ENCODE peak calls at places on chromosomes 3 and 15, in nine cellular contexts. One of them, this sample, is unnamed.

GRCh38 chr3:145006291-145006690 is 1034.7 kb downstream of the DIPK2A start:
- DNase-seq in body of pancreas: no peak
- DNase-seq in CD8-positive, alpha-beta memory T cell: no peak
- DNase-seq in left ventricle myocardium inferior: no peak
- DNase-seq in breast epithelium: no peak
- DNase-seq in mammary epithelial cell: no peak
- DNase-seq in HAP-1: no peak
- DNase-seq in colonic mucosa: no peak
- DNase-seq in right cardiac atrium: no peak
- DNase-seq in this sample: no peak

GRCh38 chr3:12395349-12396012 is 88.8 kb upstream of the TSEN2 start:
- DNase-seq in body of pancreas: no peak
- DNase-seq in CD8-positive, alpha-beta memory T cell: no peak
- DNase-seq in left ventricle myocardium inferior: no peak
- DNase-seq in breast epithelium: no peak
- DNase-seq in mammary epithelial cell: no peak
- DNase-seq in HAP-1: no peak
- DNase-seq in colonic mucosa: no peak
- DNase-seq in right cardiac atrium: no peak
- DNase-seq in this sample: no peak

GRCh38 chr3:45816544-45816943 is 20.2 kb upstream of the SLC6A20 start:
- DNase-seq in body of pancreas: no peak
- DNase-seq in CD8-positive, alpha-beta memory T cell: no peak
- DNase-seq in left ventricle myocardium inferior: peak; percentile 22
- DNase-seq in breast epithelium: no peak
- DNase-seq in mammary epithelial cell: peak; percentile 74
- DNase-seq in HAP-1: no peak
- DNase-seq in colonic mucosa: no peak
- DNase-seq in right cardiac atrium: no peak
- DNase-seq in this sample: no peak

GRCh38 chr15:76177491-76178040 is 117.8 kb downstream of the TMEM266 start:
- DNase-seq in body of pancreas: no peak
- DNase-seq in CD8-positive, alpha-beta memory T cell: no peak
- DNase-seq in left ventricle myocardium inferior: peak; percentile 69
- DNase-seq in breast epithelium: no peak
- DNase-seq in mammary epithelial cell: peak; percentile 83
- DNase-seq in HAP-1: no peak
- DNase-seq in colonic mucosa: no peak
- DNase-seq in right cardiac atrium: no peak
- DNase-seq in this sample: peak; percentile 89

GRCh38 chr3:196996454-196997265 is 28.0 kb upstream of the PIGZ start:
- DNase-seq in body of pancreas: no peak
- DNase-seq in CD8-positive, alpha-beta memory T cell: no peak
- DNase-seq in left ventricle myocardium inferior: peak; percentile 9
- DNase-seq in breast epithelium: no peak
- DNase-seq in mammary epithelial cell: peak; percentile 74
- DNase-seq in HAP-1: peak; percentile 4
- DNase-seq in colonic mucosa: no peak
- DNase-seq in right cardiac atrium: no peak
- DNase-seq in this sample: no peak

GRCh38 chr3:40109641-40110490 is 199.6 kb upstream of the EIF1B start:
- DNase-seq in body of pancreas: no peak
- DNase-seq in CD8-positive, alpha-beta memory T cell: no peak
- DNase-seq in left ventricle myocardium inferior: no peak
- DNase-seq in breast epithelium: no peak
- DNase-seq in mammary epithelial cell: peak; percentile 20
- DNase-seq in HAP-1: peak; percentile 85
- DNase-seq in colonic mucosa: no peak
- DNase-seq in right cardiac atrium: peak; percentile 38
- DNase-seq in this sample: no peak

GRCh38 chr15:41161336-41161735 is 45.3 kb upstream of the INO80 start:
- DNase-seq in body of pancreas: no peak
- DNase-seq in CD8-positive, alpha-beta memory T cell: no peak
- DNase-seq in left ventricle myocardium inferior: no peak
- DNase-seq in breast epithelium: no peak
- DNase-seq in mammary epithelial cell: peak; percentile 24
- DNase-seq in HAP-1: no peak
- DNase-seq in colonic mucosa: no peak
- DNase-seq in right cardiac atrium: no peak
- DNase-seq in this sample: no peak

GRCh38 chr3:179533274-179533673 is 29.5 kb upstream of the ACTL6A start:
- DNase-seq in body of pancreas: no peak
- DNase-seq in CD8-positive, alpha-beta memory T cell: no peak
- DNase-seq in left ventricle myocardium inferior: no peak
- DNase-seq in breast epithelium: no peak
- DNase-seq in mammary epithelial cell: no peak
- DNase-seq in HAP-1: no peak
- DNase-seq in colonic mucosa: no peak
- DNase-seq in right cardiac atrium: no peak
- DNase-seq in this sample: no peak

GRCh38 chr3:9040996-9041395 is 77.7 kb upstream of the RAD18 start:
- DNase-seq in body of pancreas: no peak
- DNase-seq in CD8-positive, alpha-beta memory T cell: no peak
- DNase-seq in left ventricle myocardium inferior: no peak
- DNase-seq in breast epithelium: no peak
- DNase-seq in mammary epithelial cell: no peak
- DNase-seq in HAP-1: no peak
- DNase-seq in colonic mucosa: no peak
- DNase-seq in right cardiac atrium: no peak
- DNase-seq in this sample: no peak
- H3K4me3 ChIP-seq in body of pancreas: no peak overlapping the region
- H3K4me3 ChIP-seq in CD8-positive, alpha-beta memory T cell: no peak overlapping the region
- H3K4me3 ChIP-seq in left ventricle myocardium inferior: no peak overlapping the region
- H3K4me3 ChIP-seq in breast epithelium: no peak overlapping the region
- H3K4me3 ChIP-seq in mammary epithelial cell: no peak overlapping the region
- H3K4me3 ChIP-seq in HAP-1: no peak overlapping the region
- H3K4me3 ChIP-seq in colonic mucosa: no peak overlapping the region
- H3K4me3 ChIP-seq in right cardiac atrium: no peak overlapping the region
- H3K4me3 ChIP-seq in this sample: no peak overlapping the region

GRCh38 chr3:112338727-112339056 is 5.7 kb downstream of the CD200 start:
- DNase-seq in body of pancreas: no peak
- DNase-seq in CD8-positive, alpha-beta memory T cell: no peak
- DNase-seq in left ventricle myocardium inferior: no peak
- DNase-seq in breast epithelium: no peak
- DNase-seq in mammary epithelial cell: no peak
- DNase-seq in HAP-1: no peak
- DNase-seq in colonic mucosa: no peak
- DNase-seq in right cardiac atrium: no peak
- DNase-seq in this sample: no peak

GRCh38 chr3:112339609-112340008 is 6.7 kb downstream of the CD200 start:
- DNase-seq in body of pancreas: no peak
- DNase-seq in CD8-positive, alpha-beta memory T cell: no peak
- DNase-seq in left ventricle myocardium inferior: no peak
- DNase-seq in breast epithelium: no peak
- DNase-seq in mammary epithelial cell: no peak
- DNase-seq in HAP-1: no peak
- DNase-seq in colonic mucosa: no peak
- DNase-seq in right cardiac atrium: no peak
- DNase-seq in this sample: no peak

GRCh38 chr3:112341386-112341785 is 8.4 kb downstream of the CD200 start:
- DNase-seq in body of pancreas: no peak
- DNase-seq in CD8-positive, alpha-beta memory T cell: no peak
- DNase-seq in left ventricle myocardium inferior: no peak
- DNase-seq in breast epithelium: no peak
- DNase-seq in mammary epithelial cell: no peak
- DNase-seq in HAP-1: no peak
- DNase-seq in colonic mucosa: no peak
- DNase-seq in right cardiac atrium: no peak
- DNase-seq in this sample: no peak

GRCh38 chr3:112334709-112335108 is 1.8 kb downstream of the CD200 start:
- DNase-seq in body of pancreas: no peak
- DNase-seq in CD8-positive, alpha-beta memory T cell: no peak
- DNase-seq in left ventricle myocardium inferior: no peak
- DNase-seq in breast epithelium: no peak
- DNase-seq in mammary epithelial cell: no peak
- DNase-seq in HAP-1: no peak
- DNase-seq in colonic mucosa: no peak
- DNase-seq in right cardiac atrium: no peak
- DNase-seq in this sample: no peak

GRCh38 chr3:112338021-112338726 is 5.2 kb downstream of the CD200 start:
- DNase-seq in body of pancreas: no peak
- DNase-seq in CD8-positive, alpha-beta memory T cell: no peak
- DNase-seq in left ventricle myocardium inferior: no peak
- DNase-seq in breast epithelium: no peak
- DNase-seq in mammary epithelial cell: peak; percentile 30
- DNase-seq in HAP-1: no peak
- DNase-seq in colonic mucosa: no peak
- DNase-seq in right cardiac atrium: no peak
- DNase-seq in this sample: no peak
- H3K4me1 ChIP-seq in body of pancreas: peaks cover under 1% of the 10 kb centered on the region
- H3K4me1 ChIP-seq in CD8-positive, alpha-beta memory T cell: peaks cover 5% of the 10 kb centered on the region
- H3K4me1 ChIP-seq in left ventricle myocardium inferior: peaks cover 7% of the 10 kb centered on the region
- H3K4me1 ChIP-seq in breast epithelium: no peaks in the 10 kb centered on the region
- H3K4me1 ChIP-seq in mammary epithelial cell: peaks cover 6% of the 10 kb centered on the region
- H3K4me1 ChIP-seq in HAP-1: peaks cover 5% of the 10 kb centered on the region
- H3K4me1 ChIP-seq in colonic mucosa: no peaks in the 10 kb centered on the region
- H3K4me1 ChIP-seq in right cardiac atrium: peaks cover 2% of the 10 kb centered on the region
- H3K4me1 ChIP-seq in this sample: peaks cover 2% of the 10 kb centered on the region

GRCh38 chr3:137768361-137769320 is 4.5 kb downstream of the SOX14 start:
- DNase-seq in body of pancreas: no peak
- DNase-seq in CD8-positive, alpha-beta memory T cell: no peak
- DNase-seq in left ventricle myocardium inferior: no peak
- DNase-seq in breast epithelium: no peak
- DNase-seq in mammary epithelial cell: no peak
- DNase-seq in HAP-1: no peak
- DNase-seq in colonic mucosa: no peak
- DNase-seq in right cardiac atrium: no peak
- DNase-seq in this sample: no peak
- H3K9me3 ChIP-seq in body of pancreas: no peaks in the 10 kb centered on the region
- H3K9me3 ChIP-seq in CD8-positive, alpha-beta memory T cell: no peaks in the 10 kb centered on the region
- H3K9me3 ChIP-seq in left ventricle myocardium inferior: no peaks in the 10 kb centered on the region
- H3K9me3 ChIP-seq in breast epithelium: no peaks in the 10 kb centered on the region
- H3K9me3 ChIP-seq in mammary epithelial cell: no peaks in the 10 kb centered on the region
- H3K9me3 ChIP-seq in HAP-1: peaks cover 17% of the 10 kb centered on the region
- H3K9me3 ChIP-seq in colonic mucosa: no peaks in the 10 kb centered on the region
- H3K9me3 ChIP-seq in right cardiac atrium: no peaks in the 10 kb centered on the region
- H3K9me3 ChIP-seq in this sample: no peaks in the 10 kb centered on the region

GRCh38 chr3:170867143-170867542 is 2.9 kb downstream of the RPL22L1 start:
- DNase-seq in body of pancreas: no peak
- DNase-seq in CD8-positive, alpha-beta memory T cell: no peak
- DNase-seq in left ventricle myocardium inferior: no peak
- DNase-seq in breast epithelium: no peak
- DNase-seq in mammary epithelial cell: no peak
- DNase-seq in HAP-1: no peak
- DNase-seq in colonic mucosa: no peak
- DNase-seq in right cardiac atrium: no peak
- DNase-seq in this sample: no peak
- H3K4me3 ChIP-seq in body of pancreas: no peak overlapping the region
- H3K4me3 ChIP-seq in CD8-positive, alpha-beta memory T cell: no peak overlapping the region
- H3K4me3 ChIP-seq in left ventricle myocardium inferior: no peak overlapping the region
- H3K4me3 ChIP-seq in breast epithelium: no peak overlapping the region
- H3K4me3 ChIP-seq in mammary epithelial cell: peak overlapping the region; percentile 80
- H3K4me3 ChIP-seq in HAP-1: peak overlapping the region; percentile 77
- H3K4me3 ChIP-seq in colonic mucosa: no peak overlapping the region
- H3K4me3 ChIP-seq in right cardiac atrium: no peak overlapping the region
- H3K4me3 ChIP-seq in this sample: no peak overlapping the region

GRCh38 chr15:66777054-66777453 is 75.0 kb downstream of the SMAD6 start:
- DNase-seq in body of pancreas: no peak
- DNase-seq in CD8-positive, alpha-beta memory T cell: no peak
- DNase-seq in left ventricle myocardium inferior: no peak
- DNase-seq in breast epithelium: no peak
- DNase-seq in mammary epithelial cell: no peak
- DNase-seq in HAP-1: no peak
- DNase-seq in colonic mucosa: no peak
- DNase-seq in right cardiac atrium: no peak
- DNase-seq in this sample: peak; percentile 64
- H3K4me1 ChIP-seq in body of pancreas: peaks cover 49% of the 10 kb centered on the region
- H3K4me1 ChIP-seq in CD8-positive, alpha-beta memory T cell: no peaks in the 10 kb centered on the region
- H3K4me1 ChIP-seq in left ventricle myocardium inferior: peaks cover 64% of the 10 kb centered on the region
- H3K4me1 ChIP-seq in breast epithelium: no peaks in the 10 kb centered on the region
- H3K4me1 ChIP-seq in mammary epithelial cell: peaks cover 18% of the 10 kb centered on the region
- H3K4me1 ChIP-seq in HAP-1: peaks cover 22% of the 10 kb centered on the region
- H3K4me1 ChIP-seq in colonic mucosa: peaks cover 29% of the 10 kb centered on the region
- H3K4me1 ChIP-seq in right cardiac atrium: peaks cover 40% of the 10 kb centered on the region
- H3K4me1 ChIP-seq in this sample: no peaks in the 10 kb centered on the region

GRCh38 chr3:76456322-76456721 is 583.6 kb upstream of the ROBO2 start:
- DNase-seq in body of pancreas: no peak
- DNase-seq in CD8-positive, alpha-beta memory T cell: no peak
- DNase-seq in left ventricle myocardium inferior: no peak
- DNase-seq in breast epithelium: no peak
- DNase-seq in mammary epithelial cell: no peak
- DNase-seq in HAP-1: no peak
- DNase-seq in colonic mucosa: no peak
- DNase-seq in right cardiac atrium: no peak
- DNase-seq in this sample: no peak
- H3K9me3 ChIP-seq in body of pancreas: no peaks in the 10 kb centered on the region
- H3K9me3 ChIP-seq in CD8-positive, alpha-beta memory T cell: no peaks in the 10 kb centered on the region
- H3K9me3 ChIP-seq in left ventricle myocardium inferior: peaks cover 11% of the 10 kb centered on the region
- H3K9me3 ChIP-seq in breast epithelium: no peaks in the 10 kb centered on the region
- H3K9me3 ChIP-seq in mammary epithelial cell: peaks cover 8% of the 10 kb centered on the region
- H3K9me3 ChIP-seq in HAP-1: no peaks in the 10 kb centered on the region
- H3K9me3 ChIP-seq in colonic mucosa: no peaks in the 10 kb centered on the region
- H3K9me3 ChIP-seq in right cardiac atrium: no peaks in the 10 kb centered on the region
- H3K9me3 ChIP-seq in this sample: peaks cover 3% of the 10 kb centered on the region

DNA sequence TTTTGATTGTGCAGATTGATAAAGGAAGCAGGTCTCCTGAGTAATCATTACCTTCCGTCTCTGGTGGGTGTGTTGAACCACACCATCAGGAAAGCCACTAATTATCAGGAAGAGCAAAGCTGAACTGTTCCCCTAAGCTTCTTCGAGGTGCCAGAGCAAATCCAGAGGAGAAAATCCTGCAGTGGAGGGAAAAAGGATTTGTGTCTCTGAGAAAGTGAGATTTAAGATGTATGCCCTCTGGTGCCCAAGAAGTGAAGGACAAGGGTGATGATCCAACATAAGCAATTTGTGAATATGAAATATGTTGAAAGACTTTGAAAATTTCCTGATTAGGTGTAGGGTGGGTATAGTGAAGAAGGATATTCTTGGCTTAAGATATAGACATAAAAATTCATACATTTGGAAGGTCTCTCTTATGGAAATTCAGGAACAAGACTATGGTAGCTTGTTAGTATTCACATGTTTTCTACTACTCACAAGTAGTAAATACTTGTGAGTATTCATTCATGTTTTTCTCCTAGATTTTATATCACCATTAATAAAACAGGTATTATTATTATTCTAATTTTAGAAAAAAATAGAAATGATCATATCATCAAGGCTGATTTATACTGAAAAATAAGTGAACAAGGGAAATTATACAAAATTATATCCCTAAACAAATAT is 34.8 kb downstream of the COMMD2 start:
- DNase-seq in body of pancreas: peak; percentile 53
- DNase-seq in CD8-positive, alpha-beta memory T cell: no peak
- DNase-seq in left ventricle myocardium inferior: no peak
- DNase-seq in breast epithelium: no peak
- DNase-seq in mammary epithelial cell: peak; percentile 59
- DNase-seq in HAP-1: peak; percentile 76
- DNase-seq in colonic mucosa: peak; percentile 48
- DNase-seq in right cardiac atrium: no peak
- DNase-seq in this sample: peak; percentile 47
- H3K4me3 ChIP-seq in body of pancreas: no peak overlapping the region
- H3K4me3 ChIP-seq in CD8-positive, alpha-beta memory T cell: no peak overlapping the region
- H3K4me3 ChIP-seq in left ventricle myocardium inferior: peak overlapping the region; percentile 35
- H3K4me3 ChIP-seq in breast epithelium: no peak overlapping the region
- H3K4me3 ChIP-seq in mammary epithelial cell: no peak overlapping the region
- H3K4me3 ChIP-seq in HAP-1: no peak overlapping the region
- H3K4me3 ChIP-seq in colonic mucosa: no peak overlapping the region
- H3K4me3 ChIP-seq in right cardiac atrium: no peak overlapping the region
- H3K4me3 ChIP-seq in this sample: no peak overlapping the region

This sample was measured in aorta.